ENCODE peak calls at places on chromosomes 11 and 22, in eight cellular contexts. D is AG04450; Y is CD4-positive, CD25-positive, alpha-beta regulatory T cell; T is naive thymus-derived CD4-positive, alpha-beta T cell; B is neural progenitor cell; W is Peyer's patch; C is body of pancreas; V is lower lobe of right lung. A is an unnamed sample. For H3K27me3, the result is how much of the 10 kb centered on the place peaks cover.

GRCh38 chr11:36191941-36192340 is 97.3 kb downstream of the COMMD9 start:
- DNase-seq in D (no peak), Y (no peak), T (no peak), B (no peak), W (no peak), C (no peak), V (no peak), A (no peak)

GRCh38 chr11:85949798-85950197 is 94.6 kb downstream of the CCDC83 start:
- DNase-seq in D (no peak), Y (no peak), T (no peak), B (no peak), W (no peak), C (no peak), V (no peak), A (no peak)

GRCh38 chr11:117604349-117604995 is 192.5 kb downstream of the DSCAML1 start:
- DNase-seq in D (no peak), Y (no peak), T (no peak), B (no peak), W (no peak), C (peak), V (no peak), A (no peak)

GRCh38 chr22:36726007-36726380 is 22.4 kb upstream of the CACNG2 start:
- DNase-seq in D (no peak), Y (no peak), T (no peak), B (no peak), W (peak), C (no peak), V (no peak), A (peak)

GRCh38 chr22:46984751-46985506 is 222.5 kb downstream of the TBC1D22A start:
- DNase-seq in D (no peak), Y (no peak), T (no peak), B (no peak), W (peak), C (peak), V (no peak), A (no peak)

GRCh38 chr22:19844423-19845368 is 10.0 kb downstream of the GNB1L start:
- DNase-seq in D (no peak), Y (peak), T (no peak), B (no peak), W (no peak), C (peak), V (peak), A (peak)

GRCh38 chr11:129315781-129316579 is 59.7 kb upstream of the BARX2 start:
- DNase-seq in D (no peak), Y (no peak), T (no peak), B (peak), W (peak), C (peak), V (peak), A (peak)

GRCh38 chr11:79438631-79439429 is 2.0 kb downstream of the TENM4 start:
- DNase-seq in D (no peak), Y (no peak), T (no peak), B (peak), W (peak), C (peak), V (no peak), A (peak)

GRCh38 chr11:72039108-72039850 is 40.6 kb downstream of the IL18BP start:
- DNase-seq in D (peak), Y (no peak), T (no peak), B (no peak), W (peak), C (peak), V (peak), A (peak)

GRCh38 chr11:19382131-19382611 is 141.4 kb upstream of the E2F8 start:
- DNase-seq in D (no peak), Y (no peak), T (no peak), B (peak), W (no peak), C (no peak), V (no peak), A (no peak)

GRCh38 chr11:104761511-104761910 is 136.7 kb downstream of the CASP12 start:
- DNase-seq in D (no peak), Y (no peak), T (no peak), B (no peak), W (no peak), C (no peak), V (no peak), A (no peak)
- H3K27me3 ChIP-seq in D (under half), Y (under half), T (under half), B (under half), W (under half), C (under half), V (under half), A (under half)

DNA sequence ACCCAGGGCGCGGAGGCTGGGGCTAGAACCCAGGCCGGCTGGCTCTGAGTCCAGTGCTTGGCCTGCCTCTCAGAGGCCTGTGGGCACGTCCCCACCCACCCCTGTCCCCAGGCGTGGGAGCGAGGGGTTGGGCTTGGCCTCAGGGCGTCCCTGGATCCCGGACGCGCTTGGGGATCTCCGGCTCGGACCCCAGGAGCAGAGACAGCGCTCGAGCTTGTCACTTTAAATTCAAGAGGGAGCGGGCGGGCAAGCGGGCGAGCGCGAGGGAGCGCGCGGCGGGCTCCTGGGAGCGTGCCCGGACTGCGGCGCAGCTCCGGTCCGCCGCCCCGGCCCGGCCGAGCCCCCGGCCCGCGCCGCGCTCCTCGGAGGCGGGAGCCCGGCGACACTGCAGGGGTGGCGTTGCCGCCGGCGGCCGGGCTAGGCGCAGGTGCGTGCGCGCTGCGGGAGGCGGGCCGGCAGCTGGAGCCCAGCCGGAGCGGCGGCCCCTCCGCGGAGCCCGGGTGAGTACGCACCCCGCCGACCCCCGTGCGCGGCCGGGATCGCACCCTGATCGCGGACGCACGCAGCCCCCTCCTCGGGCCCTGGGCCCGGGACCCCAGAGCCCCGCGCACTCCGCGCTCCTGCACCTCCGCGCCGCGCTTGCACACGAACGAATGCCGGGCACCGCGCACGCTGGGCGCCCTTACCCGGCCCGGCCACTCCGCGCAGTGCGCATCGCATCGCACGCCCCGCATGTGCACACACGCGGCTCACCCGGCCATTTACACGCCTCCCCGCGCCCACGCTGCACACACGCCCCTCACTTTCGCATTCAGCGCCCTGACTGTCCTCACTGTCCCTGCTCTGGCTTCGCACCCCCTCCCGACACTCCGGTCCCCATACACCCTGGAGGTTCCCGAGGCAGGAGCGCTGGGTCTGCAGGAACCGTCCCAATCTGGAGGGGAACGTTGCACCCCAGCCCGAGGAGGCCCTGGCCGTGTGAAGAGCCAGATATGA is at the start of gene SYT12:
- DNase-seq in D (no peak), Y (no peak), T (no peak), B (peak), W (no peak), C (peak), V (no peak), A (no peak)
- H3K27me3 ChIP-seq in D (under half), Y (under half), T (under half), B (under half), W (under half), C (under half), V (under half), A (under half)

DNA sequence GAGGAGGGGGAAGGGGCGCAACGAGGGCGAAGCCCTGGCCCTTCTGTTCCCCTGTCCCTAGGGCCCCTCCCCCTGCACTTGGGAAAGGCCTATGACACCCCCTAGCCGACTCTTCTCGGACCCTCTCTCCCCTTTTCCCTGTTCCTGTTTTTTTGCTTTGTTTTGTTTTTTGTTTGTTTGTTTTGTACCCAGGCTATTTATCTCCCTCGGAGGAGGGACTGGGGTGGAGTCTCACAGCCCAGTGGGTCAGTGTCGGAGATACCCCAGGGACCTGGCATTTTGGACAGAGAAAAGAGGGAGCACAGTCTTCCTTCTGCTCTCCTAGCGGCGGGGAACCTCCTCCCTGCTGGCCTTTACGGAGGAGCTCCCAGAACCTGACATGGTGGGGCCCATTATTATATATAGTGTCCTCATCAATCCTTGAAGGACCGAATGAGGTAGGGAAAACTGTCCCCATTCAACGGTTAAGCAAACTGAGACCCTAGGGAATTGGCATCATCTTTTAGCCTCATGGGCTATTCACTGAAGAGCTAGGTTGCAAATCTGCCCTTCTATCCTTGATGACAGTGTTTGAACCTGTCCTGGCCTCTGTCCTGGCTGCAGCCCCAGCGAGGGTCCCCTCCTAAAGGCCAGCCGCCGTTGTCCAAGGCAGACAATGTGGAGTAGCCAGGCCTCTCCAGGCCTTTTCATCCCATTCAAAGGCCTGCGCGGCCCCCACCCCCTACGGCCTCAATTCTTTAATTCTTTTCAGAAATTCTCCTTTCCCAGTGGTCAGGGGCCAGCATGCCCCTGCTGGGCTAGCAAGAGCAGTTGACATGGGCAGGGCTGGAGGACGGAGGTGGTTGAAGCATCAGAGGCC is 905 bp downstream of the EMID1 start:
- DNase-seq in D (no peak), Y (no peak), T (no peak), B (peak), W (no peak), C (no peak), V (no peak), A (no peak)
- H3K27me3 ChIP-seq in D (under half), Y (under half), T (under half), B (under half), W (under half), C (under half), V (under half), A (under half)

GRCh38 chr11:120219935-120220746 is 9.3 kb downstream of the OAF start:
- DNase-seq in D (no peak), Y (no peak), T (no peak), B (no peak), W (no peak), C (no peak), V (no peak), A (no peak)

GRCh38 chr11:120219157-120219934 is 8.5 kb downstream of the OAF start:
- DNase-seq in D (no peak), Y (no peak), T (no peak), B (peak), W (no peak), C (peak), V (no peak), A (no peak)

GRCh38 chr11:120222916-120223315 is 12.1 kb downstream of the OAF start:
- DNase-seq in D (no peak), Y (no peak), T (no peak), B (no peak), W (no peak), C (no peak), V (no peak), A (no peak)

GRCh38 chr11:120220747-120221037 is 9.9 kb downstream of the OAF start:
- DNase-seq in D (no peak), Y (no peak), T (no peak), B (no peak), W (no peak), C (no peak), V (no peak), A (no peak)

DNA sequence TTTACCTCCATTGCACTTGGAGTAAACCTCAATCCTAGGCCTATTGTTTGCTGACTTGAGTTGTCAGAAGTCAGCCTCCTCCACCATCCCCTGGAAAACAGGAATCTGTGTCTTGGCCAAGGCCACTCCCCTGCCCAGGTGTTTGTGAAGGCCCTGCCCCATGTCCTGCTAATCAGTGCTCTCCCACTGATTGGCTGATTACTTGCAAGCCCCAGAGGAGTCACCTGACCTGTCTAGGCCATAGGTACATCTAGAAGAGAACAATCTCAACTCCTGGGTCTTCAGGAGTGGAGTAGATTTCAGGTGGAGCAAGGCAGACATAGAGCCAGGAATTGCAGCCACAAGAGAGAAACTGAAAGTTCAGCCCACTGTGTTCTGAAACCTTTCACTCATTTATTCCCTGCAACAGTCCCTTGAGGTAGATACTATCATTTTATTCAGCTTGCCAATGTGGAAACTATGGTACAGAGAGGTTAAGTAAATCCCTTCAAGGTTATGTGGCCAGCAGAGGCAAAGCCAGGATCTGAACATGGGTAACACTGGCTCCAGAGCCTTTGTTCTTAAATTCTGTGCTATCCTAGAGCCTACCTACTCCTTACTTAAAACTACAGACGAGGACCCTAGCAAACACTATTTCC is 10.4 kb downstream of the OAF start:
- DNase-seq in D (no peak), Y (no peak), T (no peak), B (no peak), W (peak), C (peak), V (no peak), A (no peak)
- H3K27me3 ChIP-seq in D (under half), Y (under half), T (under half), B (half or more), W (under half), C (under half), V (under half), A (under half)

DNA sequence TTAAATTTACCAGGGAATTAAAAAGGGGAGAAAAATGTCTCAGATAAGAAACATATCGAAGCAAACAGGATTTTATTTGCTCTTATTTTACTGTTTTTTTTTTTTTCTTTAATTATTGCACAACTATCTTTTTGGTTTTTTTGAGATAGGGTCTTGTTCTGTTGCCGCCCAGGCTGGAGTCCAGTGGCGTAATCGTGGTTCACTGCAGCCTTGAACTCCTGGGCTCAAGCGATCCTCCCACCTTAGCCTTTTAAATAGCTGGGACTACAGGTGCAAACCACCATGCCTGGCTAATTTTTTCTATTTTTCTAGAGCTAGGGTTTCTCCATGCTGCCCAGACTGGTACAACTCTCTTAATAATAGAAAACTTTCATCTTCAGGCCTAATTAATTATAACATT is 32.5 kb downstream of the DRG1 start:
- DNase-seq in D (no peak), Y (no peak), T (no peak), B (no peak), W (no peak), C (no peak), V (no peak), A (no peak)
- H3K27me3 ChIP-seq in D (under half), Y (under half), T (under half), B (under half), W (under half), C (under half), V (under half), A (under half)

GRCh38 chr11:2377511-2378443 is 667 bp downstream of the CD81 start:
- DNase-seq in D (no peak), Y (peak), T (peak), B (peak), W (peak), C (peak), V (peak), A (peak)

GRCh38 chr11:2380807-2381350 is 3.8 kb downstream of the CD81 start:
- DNase-seq in D (no peak), Y (no peak), T (no peak), B (no peak), W (peak), C (peak), V (peak), A (peak)

GRCh38 chr11:2380396-2380795 is 3.3 kb downstream of the CD81 start:
- DNase-seq in D (no peak), Y (no peak), T (no peak), B (no peak), W (no peak), C (no peak), V (no peak), A (no peak)

GRCh38 chr11:2378527-2379210 is 1.6 kb downstream of the CD81 start:
- DNase-seq in D (peak), Y (no peak), T (no peak), B (peak), W (peak), C (peak), V (peak), A (no peak)

DNA sequence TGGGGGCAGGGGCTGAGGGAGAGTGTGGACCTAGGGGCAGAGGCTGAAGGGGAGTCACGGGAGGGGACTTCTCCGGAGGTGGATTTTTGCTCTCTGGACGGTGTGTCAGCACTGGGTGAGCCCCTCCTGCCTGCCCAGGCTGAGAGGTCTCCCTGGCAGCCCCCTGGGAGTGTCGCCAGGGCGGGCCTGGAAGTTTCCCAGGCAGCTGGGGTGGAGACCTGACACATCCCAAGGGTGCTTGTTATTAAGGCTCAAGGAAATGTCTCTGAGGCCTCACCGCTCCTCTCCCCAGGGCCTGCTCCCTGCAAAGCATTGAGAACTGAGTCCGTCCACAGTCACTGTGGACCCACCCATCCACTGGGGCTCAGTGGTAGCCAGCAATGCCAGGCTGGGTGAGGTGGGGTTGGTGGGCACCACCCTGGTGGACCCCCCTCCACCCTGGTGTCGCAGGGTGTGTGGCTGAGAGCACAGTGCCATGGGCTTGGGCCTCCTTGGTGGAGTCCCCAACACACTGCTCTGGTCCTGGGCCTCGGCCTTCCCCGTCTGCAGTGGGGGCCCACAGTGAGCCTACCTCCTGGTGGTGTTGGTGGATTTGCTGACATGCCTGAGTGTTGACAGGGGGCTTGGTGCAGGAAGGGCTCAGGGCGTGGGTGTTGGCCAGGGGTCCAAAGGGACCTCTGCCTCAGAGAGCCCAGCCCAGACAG is 2.5 kb downstream of the CD81 start:
- DNase-seq in D (no peak), Y (no peak), T (no peak), B (no peak), W (peak), C (peak), V (peak), A (no peak)
- H3K27me3 ChIP-seq in D (under half), Y (under half), T (under half), B (under half), W (under half), C (under half), V (under half), A (under half)

DNA sequence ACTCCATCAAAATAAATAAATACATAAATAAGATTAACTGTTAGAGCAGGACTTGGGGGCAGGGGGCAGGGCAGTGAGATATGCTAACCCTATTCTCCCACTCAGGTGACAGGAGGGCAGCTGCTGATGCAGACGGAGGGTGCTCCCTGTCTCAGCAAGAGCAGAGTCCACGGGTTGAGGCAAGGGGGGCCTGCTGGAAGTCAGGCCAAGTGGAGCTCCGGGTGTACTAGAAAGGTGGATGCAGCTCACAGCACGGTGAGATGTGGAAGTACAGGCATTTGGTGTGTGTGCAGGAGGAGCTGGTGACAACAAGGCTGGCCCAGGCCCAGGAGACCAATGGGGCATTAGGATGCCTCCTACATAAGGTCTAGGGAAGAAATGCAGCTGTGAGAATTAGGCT is 467.3 kb upstream of the B3GAT1 start:
- DNase-seq in D (no peak), Y (no peak), T (no peak), B (no peak), W (no peak), C (no peak), V (no peak), A (no peak)
- H3K27me3 ChIP-seq in D (under half), Y (under half), T (under half), B (under half), W (under half), C (under half), V (under half), A (under half)